ENCODE peak calls at places on chromosomes 2 and 18, in eight cellular contexts. J, P, Q, H, F, T, Y and O are unnamed samples.

GRCh38 chr18:78676622-78677482 is 302.8 kb upstream of the SALL3 start:
- DNase-seq in J (no peak), P (no peak), Q (no peak), H (no peak), F (no peak), T (no peak), Y (no peak), O (no peak)

GRCh38 chr2:232441147-232441651 is 14.8 kb upstream of the ALPI start:
- DNase-seq in J (no peak), P (peak), Q (no peak), H (no peak), F (no peak), T (no peak), Y (no peak), O (no peak)

GRCh38 chr2:119697290-119698013 is 18.5 kb downstream of the TMEM177 start:
- DNase-seq in J (no peak), P (no peak), Q (no peak), H (no peak), F (no peak), T (peak), Y (no peak), O (no peak)

GRCh38 chr2:144137705-144138428 is 382.1 kb downstream of the ZEB2 start:
- DNase-seq in J (no peak), P (no peak), Q (no peak), H (no peak), F (peak), T (no peak), Y (no peak), O (no peak)

GRCh38 chr2:19228092-19228670 is 130.2 kb downstream of the OSR1 start:
- DNase-seq in J (no peak), P (no peak), Q (no peak), H (no peak), F (no peak), T (no peak), Y (no peak), O (no peak)

GRCh38 chr18:58541789-58542425 is 87.0 kb downstream of the ALPK2 start:
- DNase-seq in J (no peak), P (no peak), Q (no peak), H (no peak), F (peak), T (no peak), Y (no peak), O (no peak)

GRCh38 chr2:10194021-10194820 is 71.7 kb downstream of the RRM2 start:
- DNase-seq in J (no peak), P (no peak), Q (no peak), H (no peak), F (no peak), T (no peak), Y (no peak), O (no peak)

GRCh38 chr2:241542278-241542605 is 16.3 kb upstream of the BOK start:
- DNase-seq in J (no peak), P (peak), Q (no peak), H (no peak), F (no peak), T (no peak), Y (no peak), O (no peak)

GRCh38 chr2:181354626-181355025 is 102.6 kb upstream of the ITGA4 start:
- DNase-seq in J (no peak), P (no peak), Q (no peak), H (no peak), F (peak), T (no peak), Y (no peak), O (no peak)

GRCh38 chr2:218425531-218425930 is 6.6 kb downstream of the VIL1 start:
- DNase-seq in J (no peak), P (no peak), Q (no peak), H (no peak), F (no peak), T (no peak), Y (no peak), O (no peak)

GRCh38 chr18:34219651-34220050 is 5.1 kb downstream of the NOL4 start:
- DNase-seq in J (no peak), P (no peak), Q (no peak), H (no peak), F (no peak), T (no peak), Y (no peak), O (no peak)

GRCh38 chr2:74548285-74548918 is 5.3 kb downstream of the LOXL3 start:
- DNase-seq in J (no peak), P (no peak), Q (no peak), H (no peak), F (no peak), T (no peak), Y (no peak), O (no peak)

GRCh38 chr18:73520229-73520628 is 627.4 kb downstream of the FBXO15 start:
- DNase-seq in J (no peak), P (no peak), Q (no peak), H (no peak), F (no peak), T (no peak), Y (no peak), O (no peak)

GRCh38 chr18:3530807-3531206 is 80.8 kb downstream of the TGIF1 start:
- DNase-seq in J (no peak), P (no peak), Q (no peak), H (no peak), F (no peak), T (no peak), Y (no peak), O (no peak)